ENCODE peak calls at places on chromosomes 2 and 18, in seven cellular contexts. O is cardiac fibroblast, N is COLO829, R is left cardiac atrium, S is hypothalamus, D is B cell, K is lower lobe of right lung. G is an unnamed sample.

GRCh38 chr18:57666818-57667497 is 45.3 kb upstream of the NARS1 start:
- DNase-seq in K (no peak), S (no peak), N (no peak), R (no peak), D (no peak), O (peak), G (peak)

GRCh38 chr18:79933765-79934164 is 17.7 kb downstream of the SLC66A2 start:
- DNase-seq in D (no peak), K (peak), N (no peak), R (no peak), O (peak), S (no peak), G (no peak)

GRCh38 chr18:60322591-60322990 is 50.0 kb downstream of the MC4R start:
- DNase-seq in S (no peak), D (no peak), N (peak), O (no peak), R (no peak), K (no peak), G (no peak)

GRCh38 chr18:46793565-46793964 is 36.7 kb upstream of the ST8SIA5 start:
- DNase-seq in O (no peak), N (no peak), S (no peak), K (no peak), D (no peak), R (no peak), G (no peak)

GRCh38 chr2:175805442-175806114 is 196.5 kb downstream of the LNPK start:
- DNase-seq in S (no peak), K (no peak), O (peak), D (no peak), N (peak), R (no peak), G (no peak)

GRCh38 chr2:210917465-210917864 is 361.1 kb downstream of the CPS1 start:
- DNase-seq in O (no peak), D (no peak), K (no peak), S (no peak), N (no peak), R (no peak), G (no peak)

GRCh38 chr2:27752551-27753237 is 18.8 kb upstream of the MRPL33 start:
- DNase-seq in K (no peak), S (no peak), N (no peak), O (no peak), D (no peak), R (no peak), G (peak)

GRCh38 chr2:56009758-56010534 is 86.4 kb upstream of the EFEMP1 start:
- DNase-seq in S (no peak), D (no peak), N (peak), O (peak), R (no peak), K (no peak), G (no peak)

GRCh38 chr2:237593596-237594310 is 3.2 kb upstream of the RAB17 start:
- DNase-seq in S (no peak), N (no peak), K (no peak), D (no peak), R (no peak), O (no peak), G (no peak)

GRCh38 chr2:7857904-7858303 is 824.0 kb upstream of the ID2 start:
- DNase-seq in R (no peak), O (no peak), D (no peak), N (no peak), S (no peak), K (no peak), G (no peak)

GRCh38 chr18:48676346-48676745 is 137.5 kb downstream of the CTIF start:
- DNase-seq in K (no peak), N (no peak), D (no peak), O (no peak), S (no peak), R (peak), G (no peak)

GRCh38 chr2:108189316-108189715 is 50.5 kb upstream of the SULT1C3 start:
- DNase-seq in D (no peak), K (no peak), R (no peak), O (no peak), S (no peak), N (no peak), G (no peak)

GRCh38 chr2:134420920-134421319 is 167.0 kb downstream of the MGAT5 start:
- DNase-seq in D (no peak), R (no peak), K (no peak), O (no peak), S (no peak), N (no peak), G (no peak)

GRCh38 chr18:50627594-50628542 is 68.0 kb downstream of the MAPK4 start:
- DNase-seq in D (no peak), O (no peak), S (no peak), K (no peak), R (peak), N (no peak), G (peak)